ENCODE peak calls at places on chromosomes 11 and 22, in six cellular contexts. D, J, A, Y, N and M are unnamed samples.

GRCh38 chr11:101357771-101358170 is 226.0 kb downstream of the TRPC6 start:
- DNase-seq in D (no peak), J (no peak), A (no peak), Y (no peak), N (no peak), M (no peak)

GRCh38 chr11:20723366-20723765 is 54.0 kb downstream of the NELL1 start:
- DNase-seq in D (no peak), J (no peak), A (no peak), Y (no peak), N (no peak), M (no peak)

GRCh38 chr11:83033367-83033766 is 38.3 kb downstream of the RAB30 start:
- DNase-seq in D (no peak), J (no peak), A (no peak), Y (no peak), N (no peak), M (no peak)

GRCh38 chr22:43077121-43077877 is 11.9 kb downstream of the TTLL1 start:
- DNase-seq in D (no peak), J (no peak), A (no peak), Y (no peak), N (no peak), M (no peak)

GRCh38 chr11:86523738-86524602 is 148.4 kb downstream of the ME3 start:
- DNase-seq in D (peak), J (peak), A (no peak), Y (no peak), N (no peak), M (no peak)

GRCh38 chr22:43365715-43366440 is 22.7 kb upstream of the SCUBE1 start:
- DNase-seq in D (no peak), J (no peak), A (no peak), Y (no peak), N (no peak), M (no peak)

GRCh38 chr11:69916806-69917387 is 97.7 kb upstream of the FGF3 start:
- DNase-seq in D (no peak), J (no peak), A (no peak), Y (peak), N (no peak), M (no peak)

GRCh38 chr11:86559311-86559945 is 113.0 kb downstream of the ME3 start:
- DNase-seq in D (peak), J (peak), A (no peak), Y (no peak), N (no peak), M (no peak)

DNA sequence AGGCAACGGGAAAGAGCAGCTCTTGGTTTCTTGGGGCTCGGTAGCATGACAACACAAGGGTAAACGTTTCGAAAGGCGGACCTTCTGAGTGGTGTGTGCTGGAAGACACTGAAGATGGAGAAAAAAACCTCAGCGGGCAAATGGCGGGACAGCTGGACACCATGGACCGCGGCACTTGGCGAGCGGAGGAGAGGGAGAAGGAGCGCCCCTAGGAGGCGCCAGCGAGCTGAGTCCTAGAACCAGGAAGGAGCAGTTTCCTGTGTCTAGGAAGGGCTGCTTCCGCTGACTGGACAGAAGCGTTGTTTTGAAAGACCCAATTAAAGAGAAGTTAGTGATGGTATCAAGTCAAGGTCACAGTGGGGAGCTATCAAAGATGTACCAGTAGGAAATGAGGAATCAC is 44.0 kb upstream of the OPCML start:
- DNase-seq in D (no peak), J (no peak), A (no peak), Y (peak), N (no peak), M (no peak)
- TF ChIP-seq CTCF in D (no peak), J (no peak), A (peak), Y (peak), N (peak), M (no peak)

GRCh38 chr11:64341851-64342791 is 2.1 kb downstream of the CCDC88B start:
- DNase-seq in D (peak), J (no peak), A (peak), Y (peak), N (peak), M (peak)

GRCh38 chr11:64339754-64340408 is at the start of gene CCDC88B:
- DNase-seq in D (no peak), J (no peak), A (peak), Y (no peak), N (no peak), M (peak)

GRCh38 chr11:64339319-64339718 is 685 bp upstream of the CCDC88B start:
- DNase-seq in D (no peak), J (no peak), A (no peak), Y (no peak), N (no peak), M (no peak)

GRCh38 chr11:64341429-64341828 is 1.4 kb downstream of the CCDC88B start:
- DNase-seq in D (no peak), J (no peak), A (no peak), Y (no peak), N (no peak), M (no peak)

GRCh38 chr11:64340671-64341335 is 799 bp downstream of the CCDC88B start:
- DNase-seq in D (no peak), J (no peak), A (peak), Y (peak), N (no peak), M (peak)
- TF ChIP-seq CTCF in D (no peak), J (no peak), A (peak), Y (no peak), N (no peak), M (no peak)

GRCh38 chr22:41952713-41953112 is 763 bp downstream of the SMIM45 start:
- DNase-seq in D (no peak), J (no peak), A (no peak), Y (no peak), N (no peak), M (no peak)

GRCh38 chr22:41963453-41964105 is 5.7 kb upstream of the SEPTIN3 start:
- DNase-seq in D (no peak), J (no peak), A (no peak), Y (no peak), N (no peak), M (no peak)

DNA sequence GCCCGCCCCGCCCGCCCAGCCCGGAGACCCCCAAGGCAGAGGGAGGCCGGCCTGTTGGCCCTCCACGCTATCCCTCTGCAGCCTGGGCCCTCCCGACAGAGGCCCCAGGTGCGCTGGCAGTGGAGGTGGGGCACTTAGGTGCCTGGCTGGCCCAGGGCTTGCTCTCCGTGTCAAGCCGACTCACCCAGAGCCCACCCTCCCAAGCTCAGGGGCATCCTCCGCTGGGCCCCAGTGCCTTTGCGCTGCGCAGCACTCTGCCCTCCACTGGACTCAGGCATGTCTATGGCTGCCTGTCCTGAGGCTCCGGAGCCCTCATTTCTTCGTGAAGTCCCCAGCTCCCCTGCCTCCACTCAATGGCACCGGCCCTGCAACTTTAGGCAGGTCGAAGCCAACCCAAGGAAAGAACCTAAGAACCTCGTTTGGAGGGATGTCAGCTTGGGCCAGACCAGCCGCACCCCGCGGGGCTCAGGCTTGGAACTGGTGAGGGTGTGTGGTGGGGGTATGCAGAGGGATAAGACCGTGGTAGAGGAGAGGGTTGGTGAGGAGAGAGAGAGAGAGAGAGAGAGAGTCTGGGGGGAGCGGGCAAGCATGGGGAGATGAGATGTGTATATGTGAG is 6.1 kb downstream of the SMIM45 start:
- DNase-seq in D (no peak), J (no peak), A (no peak), Y (no peak), N (no peak), M (no peak)
- TF ChIP-seq CTCF in D (no peak), J (no peak), A (no peak), Y (no peak), N (peak), M (no peak)

DNA sequence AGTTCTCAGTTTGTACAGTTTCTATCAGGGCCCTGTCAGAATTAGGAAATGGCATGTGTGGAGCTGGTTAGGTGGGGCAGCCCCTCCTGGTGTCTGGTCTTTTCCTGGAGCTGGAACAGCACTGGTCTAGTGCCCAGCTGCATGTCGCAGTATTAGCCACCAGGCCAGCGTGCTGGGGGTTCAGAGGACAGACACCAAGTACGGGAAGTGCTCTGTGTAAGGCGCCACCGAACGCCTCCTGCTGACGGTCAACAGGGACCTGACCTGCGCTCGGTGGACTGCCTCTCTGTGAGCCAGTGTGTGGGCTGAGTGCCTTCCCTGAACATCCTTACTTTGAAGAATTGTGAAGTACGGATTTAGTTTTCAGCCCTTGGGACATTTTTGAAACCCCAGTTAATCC is 33.9 kb downstream of the AP2A2 start:
- DNase-seq in D (no peak), J (peak), A (no peak), Y (no peak), N (no peak), M (no peak)
- TF ChIP-seq CTCF in D (no peak), J (no peak), A (no peak), Y (no peak), N (no peak), M (no peak)

DNA sequence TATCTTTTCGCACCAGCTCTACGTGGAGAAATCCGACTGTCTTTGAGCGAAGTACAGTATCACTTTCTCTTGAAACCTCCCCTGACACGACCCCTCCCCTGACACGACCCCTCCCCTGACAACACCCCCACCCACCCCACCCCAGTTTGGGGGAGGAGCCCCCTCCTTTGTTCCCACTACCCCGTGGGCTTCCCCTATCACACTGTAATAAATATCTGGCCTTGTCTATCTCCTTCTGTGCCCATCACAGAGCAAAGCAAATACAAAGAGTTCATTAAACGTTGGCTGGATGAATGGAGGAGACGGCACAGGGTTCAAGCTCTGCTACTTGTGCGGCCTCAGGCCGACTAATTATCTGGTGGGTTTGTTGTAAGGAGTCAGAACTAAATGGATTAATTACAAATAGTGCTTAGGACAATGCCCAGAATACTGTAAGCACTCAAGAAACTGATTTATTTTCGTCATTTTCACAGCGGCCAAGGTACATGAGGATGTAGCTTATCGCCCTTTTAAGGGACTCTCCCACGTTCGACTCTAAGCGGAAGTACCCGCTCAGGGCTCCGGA is 640 bp upstream of the GGA1 start:
- DNase-seq in D (no peak), J (no peak), A (peak), Y (no peak), N (no peak), M (peak)
- TF ChIP-seq CTCF in D (no peak), J (no peak), A (no peak), Y (no peak), N (no peak), M (no peak)

GRCh38 chr11:9665749-9666148 is 1.9 kb downstream of the SWAP70 start:
- DNase-seq in D (no peak), J (no peak), A (no peak), Y (no peak), N (no peak), M (no peak)

GRCh38 chr11:9664276-9665171 is 647 bp downstream of the SWAP70 start:
- DNase-seq in D (peak), J (peak), A (peak), Y (peak), N (no peak), M (peak)

GRCh38 chr11:9662273-9662672 is 1.6 kb upstream of the SWAP70 start:
- DNase-seq in D (no peak), J (no peak), A (peak), Y (no peak), N (no peak), M (peak)

GRCh38 chr11:9660886-9661285 is 3.0 kb upstream of the SWAP70 start:
- DNase-seq in D (no peak), J (no peak), A (no peak), Y (no peak), N (no peak), M (no peak)

DNA sequence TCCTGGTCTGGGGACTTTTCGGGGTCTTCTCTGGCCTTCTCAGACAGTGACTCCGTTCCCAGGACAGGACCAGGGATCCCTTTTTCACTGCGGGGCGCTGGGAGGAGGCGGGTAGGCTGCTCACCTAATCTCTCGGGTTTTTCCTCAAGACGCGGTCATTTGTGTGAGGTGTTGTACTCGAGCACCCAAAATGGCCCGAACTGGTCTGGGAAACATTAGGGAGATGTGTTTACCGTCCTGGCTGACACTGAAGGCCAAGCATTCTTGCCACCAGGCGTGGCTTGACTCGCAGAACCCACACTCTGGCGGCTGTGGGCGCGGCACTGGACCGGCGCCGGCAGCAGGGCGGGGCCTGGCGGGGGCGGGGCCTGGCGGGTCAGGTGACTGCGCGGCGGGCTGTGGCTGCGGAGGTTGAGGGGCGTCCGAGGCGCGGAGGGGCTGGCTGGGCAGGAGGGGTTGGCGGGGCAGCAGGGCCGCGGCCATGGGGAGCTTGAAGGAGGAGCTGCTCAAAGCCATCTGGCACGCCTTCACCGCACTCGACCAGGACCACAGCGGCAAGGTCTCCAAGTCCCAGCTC is at the start of gene SWAP70:
- DNase-seq in D (peak), J (peak), A (peak), Y (peak), N (peak), M (peak)
- TF ChIP-seq CTCF in D (peak), J (peak), A (no peak), Y (no peak), N (peak), M (no peak)

DNA sequence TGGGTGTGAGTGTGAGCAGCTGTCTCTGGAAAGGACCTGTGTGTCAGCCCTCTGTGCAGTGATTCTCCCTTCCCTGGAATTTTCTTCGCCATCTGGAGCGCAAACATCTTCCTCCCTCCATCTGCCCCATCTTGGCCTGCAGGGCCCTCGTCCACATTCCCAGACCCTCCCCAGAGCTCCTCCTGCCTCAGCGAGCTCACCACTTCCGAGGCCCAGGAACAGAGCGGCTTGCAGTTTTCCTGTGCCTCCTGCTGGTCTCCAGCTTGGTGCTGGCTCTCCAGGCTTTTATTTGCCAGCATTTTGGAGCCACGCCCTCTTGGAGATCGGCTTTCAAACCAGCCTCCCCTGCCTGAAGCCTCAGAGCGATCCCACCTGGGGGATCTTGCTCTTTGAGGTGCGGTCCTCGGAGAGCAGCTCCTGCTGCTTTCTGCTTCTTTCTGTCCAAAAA is at the start of gene GPHA2:
- DNase-seq in D (no peak), J (peak), A (no peak), Y (peak), N (no peak), M (no peak)
- TF ChIP-seq CTCF in D (peak), J (no peak), A (no peak), Y (no peak), N (no peak), M (no peak)